ENCODE peak calls at places on chromosomes 5 and 9, in ten cellular contexts. J is nephron progenitor cell; B is CD8-positive, alpha-beta T cell; V is foreskin fibroblast; F is A549; R is adrenal gland; P is fibroblast of lung; T is choroid plexus epithelial cell; H is right lobe of liver; I is H9. C is an unnamed sample.

GRCh38 chr5:53871050-53871449 is 310.6 kb downstream of the NDUFS4 start:
- DNase-seq in B (no peak), R (no peak), H (no peak), J (no peak), P (no peak), I (no peak), T (peak; percentile 33), F (no peak), V (no peak), C (no peak)

GRCh38 chr5:179171251-179171815 is 111.2 kb downstream of the ZNF354C start:
- DNase-seq in H (peak; percentile 25), I (no peak), P (no peak), F (no peak), J (no peak), V (no peak), T (no peak), B (no peak), R (no peak), C (no peak)

GRCh38 chr5:111706345-111706744 is 50.6 kb downstream of the NREP start:
- DNase-seq in J (no peak), I (no peak), V (no peak), B (no peak), F (no peak), H (no peak), T (peak; percentile 38), P (no peak), R (peak; percentile 54), C (no peak)

GRCh38 chr9:89311346-89312153 is 555 bp downstream of the CKS2 start:
- DNase-seq in T (peak; percentile 20), B (no peak), F (no peak), I (no peak), P (no peak), H (no peak), J (peak; percentile 57), R (peak; percentile 26), V (no peak), C (no peak)

GRCh38 chr5:43121565-43122484 is 1.1 kb downstream of the ZNF131 start:
- DNase-seq in F (peak; percentile 38), I (no peak), J (peak; percentile 11), V (peak; percentile 64), H (no peak), T (peak; percentile 71), B (no peak), P (peak; percentile 73), R (peak; percentile 43), C (peak; percentile 6)

GRCh38 chr5:158050401-158050800 is 191.5 kb upstream of the CLINT1 start:
- DNase-seq in V (no peak), R (no peak), P (no peak), B (no peak), H (no peak), F (no peak), T (peak; percentile 5), J (no peak), I (no peak), C (no peak)

GRCh38 chr5:87829214-87829551 is 416.5 kb upstream of the CCNH start:
- DNase-seq in V (peak; percentile 62), T (peak; percentile 20), B (no peak), J (no peak), I (no peak), P (no peak), F (no peak), R (peak; percentile 66), H (peak; percentile 86), C (peak; percentile 83)

GRCh38 chr5:42321800-42322199 is 101.4 kb upstream of the GHR start:
- DNase-seq in T (peak; percentile 0), F (no peak), P (no peak), V (no peak), R (no peak), I (no peak), B (no peak), J (no peak), H (no peak), C (no peak)

GRCh38 chr5:172437445-172438303 is 16.7 kb downstream of the SH3PXD2B start:
- DNase-seq in R (peak; percentile 97), T (peak; percentile 79), F (no peak), P (peak; percentile 89), J (no peak), I (no peak), H (no peak), V (peak; percentile 81), B (no peak), C (peak; percentile 94)

GRCh38 chr9:18142964-18143363 is 331.0 kb upstream of the ADAMTSL1 start:
- DNase-seq in P (no peak), I (no peak), B (no peak), H (no peak), T (peak; percentile 7), F (no peak), R (no peak), J (no peak), V (peak; percentile 2), C (peak; percentile 4)
- TF ChIP-seq CTCF in P (peak; percentile 11), I (peak; percentile 52), B (no peak), H (no peak), T (peak; percentile 32), F (no peak), R (no peak), J (peak; percentile 8), V (peak; percentile 28), C (no peak)

DNA sequence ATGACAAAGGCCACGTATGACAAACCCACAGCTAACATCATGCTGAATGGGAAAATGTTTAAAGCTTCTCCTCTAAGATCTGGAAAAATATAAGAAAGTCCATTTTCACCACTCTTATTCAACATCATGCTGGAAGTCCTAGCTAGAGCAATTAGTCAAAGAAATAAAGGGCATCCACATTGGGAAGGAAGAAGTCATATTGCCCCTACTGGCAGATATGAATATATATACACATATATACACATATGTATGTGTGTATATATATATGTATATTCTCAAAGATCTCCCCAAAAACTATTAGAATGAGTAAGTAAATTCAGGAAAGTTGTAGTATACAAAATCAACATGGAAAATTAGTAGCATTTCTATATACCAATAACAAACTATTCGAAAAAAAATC is 17.1 kb downstream of the APBA1 start:
- DNase-seq in J (no peak), R (no peak), F (no peak), I (no peak), P (no peak), V (no peak), H (no peak), B (no peak), T (no peak), C (no peak)
- TF ChIP-seq CTCF in J (no peak), R (no peak), F (no peak), I (no peak), P (no peak), V (no peak), H (no peak), B (no peak), T (no peak), C (no peak)

DNA sequence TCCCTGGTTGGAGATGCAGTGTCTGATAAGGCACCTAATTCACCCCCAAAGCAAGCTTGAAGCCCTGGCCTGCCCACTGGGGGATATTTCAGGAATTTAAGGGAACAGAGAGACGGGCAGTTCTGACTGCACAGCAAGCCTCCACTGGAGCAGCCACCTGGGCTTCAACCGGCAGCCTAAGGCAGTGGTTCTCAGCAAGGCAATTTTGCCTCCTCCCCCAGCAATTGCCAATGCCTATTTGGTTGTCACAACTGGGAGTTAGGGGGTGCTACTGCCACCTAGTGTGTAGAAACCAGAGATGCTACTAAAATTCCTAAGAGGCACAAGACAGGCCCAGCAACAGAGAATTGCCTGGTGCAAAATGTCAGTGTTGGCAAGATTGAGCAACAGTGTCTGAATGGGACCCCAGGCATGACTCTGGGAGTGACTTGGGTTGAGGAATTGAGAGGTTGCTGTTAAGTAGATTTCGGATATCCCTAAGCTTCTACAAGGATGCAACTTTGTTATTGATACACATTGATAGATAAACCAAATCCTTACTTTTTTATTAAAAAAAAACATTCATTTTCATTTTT is 58.7 kb upstream of the CTSL start:
- DNase-seq in B (no peak), R (no peak), H (no peak), F (peak; percentile 51), P (no peak), V (no peak), I (peak; percentile 87), T (no peak), J (peak; percentile 20), C (no peak)
- TF ChIP-seq CTCF in B (no peak), R (peak; percentile 12), H (peak; percentile 30), F (peak; percentile 23), P (peak; percentile 15), V (no peak), I (peak; percentile 63), T (peak; percentile 34), J (peak; percentile 47), C (no peak)

GRCh38 chr5:142016576-142016975 is 3.7 kb upstream of the GNPDA1 start:
- DNase-seq in R (no peak), V (no peak), T (no peak), J (no peak), F (no peak), B (peak; percentile 12), H (no peak), P (no peak), I (no peak), C (no peak)
- TF ChIP-seq CTCF in R (no peak), V (no peak), T (no peak), J (no peak), F (no peak), B (no peak), H (no peak), P (no peak), I (no peak), C (no peak)

GRCh38 chr5:19859020-19859419 is 129.0 kb downstream of the CDH18 start:
- DNase-seq in H (no peak), J (no peak), F (no peak), T (no peak), B (no peak), P (no peak), I (no peak), R (no peak), V (no peak), C (no peak)

GRCh38 chr5:19855031-19855430 is 133.0 kb downstream of the CDH18 start:
- DNase-seq in V (no peak), F (no peak), J (no peak), P (no peak), R (no peak), T (no peak), B (no peak), H (no peak), I (no peak), C (no peak)

GRCh38 chr5:19855929-19856328 is 132.1 kb downstream of the CDH18 start:
- DNase-seq in B (no peak), P (peak; percentile 21), H (no peak), F (no peak), T (no peak), I (no peak), R (no peak), V (no peak), J (no peak), C (no peak)

GRCh38 chr5:19855453-19855852 is 132.5 kb downstream of the CDH18 start:
- DNase-seq in B (no peak), J (no peak), I (no peak), V (no peak), R (no peak), H (no peak), P (no peak), T (no peak), F (no peak), C (no peak)

GRCh38 chr5:19853616-19854240 is 134.3 kb downstream of the CDH18 start:
- DNase-seq in R (no peak), H (no peak), B (no peak), P (peak; percentile 55), J (no peak), V (peak; percentile 17), T (peak; percentile 10), F (no peak), I (no peak), C (no peak)
- TF ChIP-seq CTCF in R (no peak), H (no peak), B (no peak), P (no peak), J (no peak), V (no peak), T (no peak), F (no peak), I (no peak), C (no peak)